ENCODE peak calls at places on chromosomes 13 and 19, in eight cellular contexts. X, Y, K, N, J, P, R and L are unnamed samples. For H3K4me1, the result is how much of the 10 kb centered on the place peaks cover.

GRCh38 chr19:35774274-35775045 is 904 bp upstream of the ARHGAP33 start:
- DNase-seq in K (peak), Y (no peak), X (no peak), R (no peak), N (no peak), J (no peak), P (no peak), L (no peak)

GRCh38 chr19:38394488-38394887 is 6.0 kb downstream of the SPRED3 start:
- DNase-seq in R (no peak), Y (no peak), P (no peak), J (no peak), X (no peak), K (no peak), N (no peak), L (no peak)

GRCh38 chr19:41187884-41188279 is 5.1 kb upstream of the CYP2S1 start:
- DNase-seq in R (no peak), P (no peak), X (no peak), N (no peak), Y (no peak), J (no peak), K (no peak), L (no peak)

GRCh38 chr13:110850840-110851239 is 64.0 kb downstream of the ANKRD10 start:
- DNase-seq in J (no peak), R (no peak), Y (no peak), K (no peak), P (no peak), N (no peak), X (no peak), L (no peak)

GRCh38 chr19:37906868-37907734 is at the start of gene SIPA1L3:
- DNase-seq in Y (peak), J (peak), R (peak), X (peak), N (peak), K (peak), P (peak), L (peak)

GRCh38 chr13:108267338-108267737 is 2.2 kb upstream of the TNFSF13B start:
- DNase-seq in X (no peak), P (no peak), R (no peak), J (no peak), N (no peak), Y (no peak), K (no peak), L (no peak)

GRCh38 chr19:34459614-34460013 is 21.9 kb upstream of the WTIP start:
- DNase-seq in Y (no peak), K (no peak), R (no peak), X (no peak), P (no peak), N (no peak), J (no peak), L (no peak)

GRCh38 chr19:46659151-46660007 is 1.6 kb downstream of the DACT3 start:
- DNase-seq in K (peak), X (peak), N (peak), R (peak), J (peak), Y (peak), P (no peak), L (no peak)

GRCh38 chr13:30870049-30870884 is 35.8 kb upstream of the MEDAG start:
- DNase-seq in X (peak), K (peak), R (peak), Y (peak), P (peak), N (peak), J (peak), L (no peak)

GRCh38 chr19:39171479-39172465 is 25.0 kb upstream of the NCCRP1 start:
- DNase-seq in N (no peak), K (no peak), Y (no peak), X (no peak), P (no peak), R (no peak), J (no peak), L (no peak)

GRCh38 chr13:78100481-78100880 is 181.8 kb upstream of the EDNRB start:
- DNase-seq in K (no peak), P (no peak), X (no peak), N (no peak), R (no peak), Y (no peak), J (no peak), L (no peak)

GRCh38 chr13:65966991-65967451 is 1263.1 kb downstream of the PCDH9 start:
- DNase-seq in P (no peak), Y (no peak), J (no peak), K (no peak), N (no peak), R (no peak), X (no peak), L (no peak)

GRCh38 chr13:47396915-47397314 is 500.1 kb upstream of the HTR2A start:
- DNase-seq in R (no peak), Y (no peak), K (no peak), P (no peak), X (no peak), J (no peak), N (no peak), L (no peak)

GRCh38 chr19:40403262-40403984 is 9.8 kb downstream of the PRX start:
- DNase-seq in K (peak), R (peak), J (peak), P (peak), Y (peak), N (peak), X (peak), L (peak)

GRCh38 chr19:33438016-33438671 is 64.6 kb downstream of the CEBPG start:
- DNase-seq in X (no peak), J (no peak), N (no peak), K (peak), P (no peak), R (no peak), Y (no peak), L (no peak)

DNA sequence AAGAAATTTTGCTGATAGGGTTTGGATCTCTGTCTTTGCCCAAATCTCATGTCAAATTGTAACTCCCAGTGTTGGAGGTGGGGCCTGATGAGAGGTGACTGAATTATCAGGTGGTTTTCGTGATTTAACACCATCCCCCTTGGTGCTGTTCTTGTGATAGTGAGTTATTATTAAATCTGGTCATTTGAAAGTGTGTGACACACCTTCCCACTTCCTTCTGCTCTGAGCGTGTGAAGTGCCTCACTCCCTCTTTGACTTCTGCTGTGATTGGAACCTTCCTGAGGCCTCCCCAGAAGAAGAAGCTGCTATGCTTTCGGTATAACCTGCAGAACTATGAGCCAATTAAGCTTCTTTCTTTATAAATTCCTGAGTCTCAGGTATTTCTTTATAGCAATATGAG is 632.0 kb downstream of the SLITRK5 start:
- DNase-seq in P (no peak), N (no peak), Y (no peak), R (no peak), J (no peak), X (no peak), K (no peak), L (no peak)
- TF ChIP-seq POLR2A in P (no peak), N (no peak), Y (no peak), R (no peak), J (no peak), X (no peak), K (no peak), L (no peak)

GRCh38 chr13:98556417-98556816 is 20.5 kb downstream of the STK24 start:
- DNase-seq in R (no peak), P (no peak), J (no peak), K (no peak), X (no peak), N (no peak), Y (no peak), L (no peak)
- H3K27ac ChIP-seq in R (no peak), P (no peak), J (no peak), K (no peak), X (peak), N (no peak), Y (no peak), L (no peak)

DNA sequence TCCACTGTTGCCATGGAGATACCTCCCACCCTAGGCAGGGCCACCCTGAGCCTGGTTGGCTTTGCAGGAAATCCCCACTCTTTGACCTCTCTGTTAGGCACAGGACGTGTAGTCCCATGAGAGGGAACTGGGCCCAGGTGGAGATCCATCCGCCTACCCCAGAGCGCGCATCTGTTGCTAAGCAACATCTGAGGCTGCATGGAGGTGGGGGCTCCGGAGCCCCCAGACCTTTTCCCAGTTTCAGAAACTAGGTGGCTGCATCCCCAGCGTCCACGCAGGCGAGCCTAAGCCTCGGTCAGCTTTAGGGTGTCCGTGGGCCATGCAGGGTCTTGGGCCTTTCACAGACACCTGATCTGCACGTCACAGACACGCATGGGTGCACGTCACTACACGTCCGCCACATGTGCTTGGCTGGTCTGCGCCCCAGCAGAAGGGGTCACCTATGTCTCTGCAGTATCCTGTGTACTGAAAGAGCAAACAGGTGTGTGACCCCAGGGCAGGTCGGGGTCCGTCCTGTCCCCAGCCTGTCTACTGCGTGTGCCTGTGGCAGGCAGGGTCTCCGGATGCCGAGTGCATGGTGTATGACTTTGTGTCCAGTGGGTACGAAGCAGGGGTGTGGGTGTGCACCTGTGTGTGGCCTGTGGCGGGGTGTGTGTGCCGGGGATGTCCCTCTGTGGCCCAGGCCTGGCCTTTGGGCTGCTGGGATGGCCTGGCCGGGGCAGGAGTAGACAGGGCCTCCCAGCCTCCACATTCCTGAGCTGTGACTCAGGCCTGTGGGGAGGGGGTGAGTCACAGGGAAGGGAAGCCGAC is 4.1 kb upstream of the CIRBP start:
- DNase-seq in N (peak), J (no peak), K (peak), P (peak), R (peak), Y (peak), X (peak), L (no peak)
- H3K4me1 ChIP-seq in N (half or more), J (half or more), K (under half), P (under half), R (half or more), Y (under half), X (half or more), L (half or more)

DNA sequence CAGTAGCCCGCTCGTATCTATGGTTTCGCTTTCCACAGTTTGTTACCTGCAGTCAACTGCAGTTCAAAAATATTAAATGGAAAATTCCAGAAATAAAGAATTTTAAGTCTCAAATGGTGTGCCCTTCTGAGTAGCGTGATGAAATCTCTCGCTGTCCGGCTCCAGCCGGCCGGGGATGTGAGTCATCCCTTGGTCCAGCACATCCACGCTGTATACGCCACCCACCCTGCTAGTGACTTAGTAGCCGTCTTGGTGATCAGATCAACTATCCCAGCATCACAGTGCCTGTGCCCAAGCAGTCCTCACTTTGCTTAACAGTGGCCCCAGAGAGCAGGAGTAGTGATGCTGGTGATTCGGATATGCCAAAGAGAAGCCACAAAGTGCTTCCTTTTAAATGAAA is 40.0 kb downstream of the ZNF331 start:
- DNase-seq in J (no peak), Y (no peak), K (no peak), R (no peak), X (no peak), N (no peak), P (no peak), L (no peak)
- TF ChIP-seq POLR2A in J (no peak), Y (no peak), K (no peak), R (no peak), X (no peak), N (no peak), P (no peak), L (no peak)

GRCh38 chr19:13101590-13102415 is 855 bp downstream of the LYL1 start:
- DNase-seq in X (no peak), K (no peak), P (no peak), Y (peak), J (no peak), R (no peak), N (no peak), L (no peak)
- H3K27ac ChIP-seq in X (peak), K (peak), P (peak), Y (peak), J (peak), R (peak), N (peak), L (peak)

GRCh38 chr13:95477187-95477586 is 75.3 kb upstream of the CLDN10 start:
- DNase-seq in P (no peak), Y (no peak), R (no peak), N (no peak), K (no peak), X (no peak), J (no peak), L (no peak)

GRCh38 chr13:95484052-95484451 is 68.5 kb upstream of the CLDN10 start:
- DNase-seq in Y (no peak), R (no peak), P (no peak), X (no peak), J (no peak), K (no peak), N (no peak), L (no peak)

GRCh38 chr13:95480131-95480545 is 72.4 kb upstream of the CLDN10 start:
- DNase-seq in P (no peak), K (no peak), J (peak), Y (no peak), N (no peak), R (peak), X (no peak), L (no peak)

GRCh38 chr13:95481051-95481775 is 71.3 kb upstream of the CLDN10 start:
- DNase-seq in P (no peak), J (no peak), Y (no peak), N (no peak), R (peak), K (no peak), X (no peak), L (no peak)

GRCh38 chr13:95479706-95480105 is 72.8 kb upstream of the CLDN10 start:
- DNase-seq in N (no peak), X (no peak), R (no peak), P (no peak), Y (no peak), J (no peak), K (no peak), L (no peak)
- H3K4me1 ChIP-seq in N (under half), X (under half), R (under half), P (under half), Y (under half), J (under half), K (under half), L (under half)